ENCODE peak calls at places on chromosomes 11 and 22, in four cellular contexts. One of them, this sample, is unnamed.

GRCh38 chr11:34148504-34149165 is 43.2 kb downstream of the NAT10 start:
- DNase-seq in K562: no peak
- DNase-seq in H1: no peak
- DNase-seq in A549: no peak
- DNase-seq in this sample: no peak

GRCh38 chr22:22730655-22731373 is 86.4 kb downstream of the GGTLC2 start:
- DNase-seq in K562: peak; percentile 55
- DNase-seq in H1: no peak
- DNase-seq in A549: no peak
- DNase-seq in this sample: no peak

GRCh38 chr11:35617687-35618496 is at the start of gene FJX1:
- DNase-seq in K562: peak; percentile 79
- DNase-seq in H1: peak; percentile 86
- DNase-seq in A549: peak; percentile 83
- DNase-seq in this sample: peak; percentile 17

GRCh38 chr11:111177037-111177988 is 68.2 kb upstream of the POU2AF2 start:
- DNase-seq in K562: no peak
- DNase-seq in H1: no peak
- DNase-seq in A549: no peak
- DNase-seq in this sample: no peak

GRCh38 chr11:27173545-27173944 is 132.9 kb downstream of the BBOX1 start:
- DNase-seq in K562: no peak
- DNase-seq in H1: no peak
- DNase-seq in A549: no peak
- DNase-seq in this sample: no peak

GRCh38 chr11:120073196-120073595 is 64.7 kb downstream of the TRIM29 start:
- DNase-seq in K562: no peak
- DNase-seq in H1: no peak
- DNase-seq in A549: no peak
- DNase-seq in this sample: no peak

GRCh38 chr11:12880327-12880726 is 128.8 kb upstream of the RASSF10 start:
- DNase-seq in K562: no peak
- DNase-seq in H1: no peak
- DNase-seq in A549: no peak
- DNase-seq in this sample: no peak

GRCh38 chr11:14764899-14765527 is 121.4 kb downstream of the PDE3B start:
- DNase-seq in K562: peak; percentile 10
- DNase-seq in H1: no peak
- DNase-seq in A549: no peak
- DNase-seq in this sample: no peak

GRCh38 chr11:113554531-113554930 is 79.3 kb upstream of the DRD2 start:
- DNase-seq in K562: no peak
- DNase-seq in H1: no peak
- DNase-seq in A549: no peak
- DNase-seq in this sample: no peak

GRCh38 chr11:202490-202889 is 4.7 kb downstream of the BET1L start:
- DNase-seq in K562: no peak
- DNase-seq in H1: peak; percentile 27
- DNase-seq in A549: no peak
- DNase-seq in this sample: no peak

GRCh38 chr22:27372364-27372763 is 429.2 kb downstream of the MN1 start:
- DNase-seq in K562: no peak
- DNase-seq in H1: no peak
- DNase-seq in A549: no peak
- DNase-seq in this sample: no peak

GRCh38 chr11:106691807-106692365 is 326.4 kb downstream of the GUCY1A2 start:
- DNase-seq in K562: no peak
- DNase-seq in H1: no peak
- DNase-seq in A549: no peak
- DNase-seq in this sample: no peak

GRCh38 chr11:78291754-78292108 is 103.0 kb downstream of the USP35 start:
- DNase-seq in K562: no peak
- DNase-seq in H1: no peak
- DNase-seq in A549: no peak
- DNase-seq in this sample: no peak

GRCh38 chr11:114566273-114566672 is 6.6 kb upstream of the NXPE1 start:
- DNase-seq in K562: no peak
- DNase-seq in H1: no peak
- DNase-seq in A549: no peak
- DNase-seq in this sample: no peak

GRCh38 chr22:35838849-35839646 is 121.4 kb downstream of the APOL5 start:
- DNase-seq in K562: no peak
- DNase-seq in H1: no peak
- DNase-seq in A549: peak; percentile 54
- DNase-seq in this sample: peak; percentile 45

GRCh38 chr11:61747389-61748285 is 4.8 kb upstream of the MYRF start:
- DNase-seq in K562: peak; percentile 88
- DNase-seq in H1: peak; percentile 94
- DNase-seq in A549: peak; percentile 79
- DNase-seq in this sample: peak; percentile 67

GRCh38 chr22:30420401-30421178 is 5.0 kb upstream of the MTFP1 start:
- DNase-seq in K562: no peak
- DNase-seq in H1: no peak
- DNase-seq in A549: peak; percentile 61
- DNase-seq in this sample: no peak

GRCh38 chr11:113603277-113604059 is 102.6 kb downstream of the TMPRSS5 start:
- DNase-seq in K562: no peak
- DNase-seq in H1: no peak
- DNase-seq in A549: no peak
- DNase-seq in this sample: no peak

GRCh38 chr11:57174656-57175055 is 7.1 kb upstream of the LRRC55 start:
- DNase-seq in K562: no peak
- DNase-seq in H1: no peak
- DNase-seq in A549: no peak
- DNase-seq in this sample: no peak

GRCh38 chr11:113057038-113057437 is 95.8 kb downstream of the NCAM1 start:
- DNase-seq in K562: no peak
- DNase-seq in H1: no peak
- DNase-seq in A549: no peak
- DNase-seq in this sample: no peak

GRCh38 chr11:4826425-4826824 is 5.3 kb downstream of the OR51F2 start:
- DNase-seq in K562: no peak
- DNase-seq in H1: no peak
- DNase-seq in A549: no peak
- DNase-seq in this sample: no peak

GRCh38 chr22:29531419-29531818 is 22.1 kb downstream of the THOC5 start:
- DNase-seq in K562: no peak
- DNase-seq in H1: no peak
- DNase-seq in A549: no peak
- DNase-seq in this sample: no peak

GRCh38 chr11:132312616-132313210 is 942.3 kb downstream of the NTM start:
- DNase-seq in K562: peak; percentile 39
- DNase-seq in H1: no peak
- DNase-seq in A549: peak; percentile 7
- DNase-seq in this sample: no peak

GRCh38 chr11:84886344-84886743 is 740.8 kb downstream of the DLG2 start:
- DNase-seq in K562: no peak
- DNase-seq in H1: no peak
- DNase-seq in A549: no peak
- DNase-seq in this sample: no peak

GRCh38 chr11:111347002-111347722 is 31.9 kb downstream of the POU2AF1 start:
- DNase-seq in K562: no peak
- DNase-seq in H1: no peak
- DNase-seq in A549: no peak
- DNase-seq in this sample: no peak

GRCh38 chr11:33291004-33291777 is 34.0 kb downstream of the HIPK3 start:
- DNase-seq in K562: no peak
- DNase-seq in H1: no peak
- DNase-seq in A549: peak; percentile 43
- DNase-seq in this sample: no peak

GRCh38 chr11:111561801-111562325 is 21.3 kb downstream of the LAYN start:
- DNase-seq in K562: no peak
- DNase-seq in H1: no peak
- DNase-seq in A549: peak; percentile 45
- DNase-seq in this sample: peak; percentile 63

GRCh38 chr11:65649656-65650546 is 12.0 kb downstream of the SIPA1 start:
- DNase-seq in K562: no peak
- DNase-seq in H1: no peak
- DNase-seq in A549: no peak
- DNase-seq in this sample: no peak

GRCh38 chr11:19577391-19577831 is 135.2 kb upstream of the NAV2 start:
- DNase-seq in K562: no peak
- DNase-seq in H1: no peak
- DNase-seq in A549: no peak
- DNase-seq in this sample: no peak

GRCh38 chr11:68840661-68841653 is 759 bp downstream of the CPT1A start:
- DNase-seq in K562: peak; percentile 57
- DNase-seq in H1: peak; percentile 73
- DNase-seq in A549: peak; percentile 42
- DNase-seq in this sample: no peak

GRCh38 chr11:4480577-4481539 is 1.6 kb upstream of the OR52K1 start:
- DNase-seq in K562: no peak
- DNase-seq in H1: no peak
- DNase-seq in A549: no peak
- DNase-seq in this sample: no peak

GRCh38 chr11:9855579-9856260 is 191.8 kb downstream of the SWAP70 start:
- DNase-seq in K562: no peak
- DNase-seq in H1: no peak
- DNase-seq in A549: no peak
- DNase-seq in this sample: no peak

GRCh38 chr22:32603651-32604540 is 129.3 kb downstream of the FBXO7 start:
- DNase-seq in K562: no peak
- DNase-seq in H1: no peak
- DNase-seq in A549: no peak
- DNase-seq in this sample: no peak

GRCh38 chr11:11605821-11606450 is 15.9 kb downstream of the GALNT18 start:
- DNase-seq in K562: no peak
- DNase-seq in H1: no peak
- DNase-seq in A549: no peak
- DNase-seq in this sample: no peak
- H3K4me3 ChIP-seq in K562: no peak overlapping the region
- H3K4me3 ChIP-seq in H1: no peak overlapping the region
- H3K4me3 ChIP-seq in A549: no peak overlapping the region
- H3K4me3 ChIP-seq in this sample: no peak overlapping the region

DNA sequence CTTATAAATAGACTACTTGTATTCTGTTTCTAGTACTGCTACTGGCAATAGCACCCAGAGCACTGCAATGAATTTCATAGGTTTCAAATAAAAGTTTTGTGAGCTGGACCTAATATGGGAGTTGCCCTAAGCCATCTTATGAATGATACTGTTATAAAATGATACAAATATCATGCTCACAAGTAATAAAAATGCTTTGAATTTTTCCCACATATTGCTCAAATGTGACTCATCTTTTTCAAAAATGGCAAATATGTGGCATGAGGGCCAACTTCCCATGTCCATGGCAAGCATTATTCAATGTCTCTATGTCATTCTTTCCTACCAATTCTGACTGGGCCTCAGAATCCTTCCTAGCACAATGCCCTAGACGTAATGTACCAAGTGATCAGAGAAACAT is 137.6 kb downstream of the TRPC6 start:
- DNase-seq in K562: no peak
- DNase-seq in H1: no peak
- DNase-seq in A549: no peak
- DNase-seq in this sample: no peak
- TF ChIP-seq PHF8 in K562: no peak
- TF ChIP-seq PHF8 in H1: no peak
- TF ChIP-seq PHF8 in A549: no peak
- TF ChIP-seq PHF8 in this sample: no peak

GRCh38 chr11:117929568-117930207 is 486 bp upstream of the TMPRSS13 start:
- DNase-seq in K562: no peak
- DNase-seq in H1: no peak
- DNase-seq in A549: no peak
- DNase-seq in this sample: no peak
- H3K4me3 ChIP-seq in K562: no peak overlapping the region
- H3K4me3 ChIP-seq in H1: no peak overlapping the region
- H3K4me3 ChIP-seq in A549: no peak overlapping the region
- H3K4me3 ChIP-seq in this sample: no peak overlapping the region

GRCh38 chr22:37105990-37106389 is 3.5 kb downstream of the TMPRSS6 start:
- DNase-seq in K562: no peak
- DNase-seq in H1: no peak
- DNase-seq in A549: no peak
- DNase-seq in this sample: no peak

GRCh38 chr22:37103151-37103550 is 6.4 kb downstream of the TMPRSS6 start:
- DNase-seq in K562: no peak
- DNase-seq in H1: no peak
- DNase-seq in A549: no peak
- DNase-seq in this sample: no peak

GRCh38 chr22:37101311-37102063 is 8.0 kb downstream of the TMPRSS6 start:
- DNase-seq in K562: no peak
- DNase-seq in H1: no peak
- DNase-seq in A549: no peak
- DNase-seq in this sample: no peak

GRCh38 chr22:37105154-37105553 is 4.4 kb downstream of the TMPRSS6 start:
- DNase-seq in K562: no peak
- DNase-seq in H1: no peak
- DNase-seq in A549: no peak
- DNase-seq in this sample: no peak

GRCh38 chr22:37103696-37104452 is 5.6 kb downstream of the TMPRSS6 start:
- DNase-seq in K562: no peak
- DNase-seq in H1: no peak
- DNase-seq in A549: no peak
- DNase-seq in this sample: no peak
- TF ChIP-seq PHF8 in K562: no peak
- TF ChIP-seq PHF8 in H1: no peak
- TF ChIP-seq PHF8 in A549: no peak
- TF ChIP-seq PHF8 in this sample: no peak

This sample was measured in HepG2.